ENCODE peak calls at places on chromosomes 11 and 22, in four cellular contexts. One of them, this sample, is unnamed.

GRCh38 chr11:75760710-75761493 is 7.7 kb upstream of the DGAT2 start:
- DNase-seq in GM12865: no peak
- DNase-seq in LHCN-M2: peak
- DNase-seq in DMS153: no peak
- DNase-seq in this sample: no peak

GRCh38 chr22:24920029-24920428 is 26.5 kb downstream of the LHFPL7 start:
- DNase-seq in GM12865: no peak
- DNase-seq in LHCN-M2: no peak
- DNase-seq in DMS153: no peak
- DNase-seq in this sample: no peak

GRCh38 chr11:36469881-36470802 is 39.9 kb downstream of the TRAF6 start:
- DNase-seq in GM12865: no peak
- DNase-seq in LHCN-M2: peak
- DNase-seq in DMS153: no peak
- DNase-seq in this sample: no peak

GRCh38 chr11:396511-396947 is 2.5 kb downstream of the PKP3 start:
- DNase-seq in GM12865: no peak
- DNase-seq in LHCN-M2: peak
- DNase-seq in DMS153: no peak
- DNase-seq in this sample: peak

GRCh38 chr22:21622624-21623401 is 7.0 kb downstream of the YDJC start:
- DNase-seq in GM12865: no peak
- DNase-seq in LHCN-M2: no peak
- DNase-seq in DMS153: no peak
- DNase-seq in this sample: no peak

GRCh38 chr11:12707500-12707880 is 33.3 kb downstream of the TEAD1 start:
- DNase-seq in GM12865: no peak
- DNase-seq in LHCN-M2: no peak
- DNase-seq in DMS153: no peak
- DNase-seq in this sample: no peak

GRCh38 chr22:38754247-38755154 is 1.3 kb downstream of the SUN2 start:
- DNase-seq in GM12865: peak
- DNase-seq in LHCN-M2: peak
- DNase-seq in DMS153: peak
- DNase-seq in this sample: peak

GRCh38 chr11:125085301-125086081 is 22.4 kb downstream of the SLC37A2 start:
- DNase-seq in GM12865: no peak
- DNase-seq in LHCN-M2: no peak
- DNase-seq in DMS153: no peak
- DNase-seq in this sample: no peak

GRCh38 chr11:130947889-130948288 is 31.6 kb upstream of the SNX19 start:
- DNase-seq in GM12865: no peak
- DNase-seq in LHCN-M2: no peak
- DNase-seq in DMS153: no peak
- DNase-seq in this sample: no peak

GRCh38 chr11:95084509-95084908 is 5.1 kb upstream of the ENDOD1 start:
- DNase-seq in GM12865: no peak
- DNase-seq in LHCN-M2: no peak
- DNase-seq in DMS153: no peak
- DNase-seq in this sample: no peak

GRCh38 chr22:17501679-17502285 is 61.5 kb upstream of the SLC25A18 start:
- DNase-seq in GM12865: peak
- DNase-seq in LHCN-M2: peak
- DNase-seq in DMS153: peak
- DNase-seq in this sample: peak

GRCh38 chr11:121928597-121929580 is 187.1 kb downstream of the BLID start:
- DNase-seq in GM12865: no peak
- DNase-seq in LHCN-M2: no peak
- DNase-seq in DMS153: no peak
- DNase-seq in this sample: no peak

GRCh38 chr22:44451016-44451415 is 47.0 kb downstream of the RTL6 start:
- DNase-seq in GM12865: no peak
- DNase-seq in LHCN-M2: no peak
- DNase-seq in DMS153: no peak
- DNase-seq in this sample: no peak

GRCh38 chr11:71998649-71999310 is at the start of gene IL18BP:
- DNase-seq in GM12865: peak
- DNase-seq in LHCN-M2: no peak
- DNase-seq in DMS153: no peak
- DNase-seq in this sample: no peak

GRCh38 chr11:130403967-130404366 is 24.4 kb downstream of the ADAMTS8 start:
- DNase-seq in GM12865: no peak
- DNase-seq in LHCN-M2: no peak
- DNase-seq in DMS153: no peak
- DNase-seq in this sample: no peak

GRCh38 chr22:40009231-40009769 is 14.5 kb downstream of the FAM83F start:
- DNase-seq in GM12865: no peak
- DNase-seq in LHCN-M2: no peak
- DNase-seq in DMS153: peak
- DNase-seq in this sample: no peak

GRCh38 chr11:102225689-102226562 is 91.4 kb upstream of the BIRC3 start:
- DNase-seq in GM12865: no peak
- DNase-seq in LHCN-M2: peak
- DNase-seq in DMS153: no peak
- DNase-seq in this sample: no peak

GRCh38 chr11:102143867-102144266 is 33.6 kb downstream of the YAP1 start:
- DNase-seq in GM12865: no peak
- DNase-seq in LHCN-M2: no peak
- DNase-seq in DMS153: no peak
- DNase-seq in this sample: no peak

GRCh38 chr11:11973361-11973800 is 35.0 kb downstream of the DKK3 start:
- DNase-seq in GM12865: no peak
- DNase-seq in LHCN-M2: peak
- DNase-seq in DMS153: no peak
- DNase-seq in this sample: no peak

GRCh38 chr22:49881856-49882255 is 28.2 kb downstream of the ZBED4 start:
- DNase-seq in GM12865: peak
- DNase-seq in LHCN-M2: no peak
- DNase-seq in DMS153: no peak
- DNase-seq in this sample: no peak

GRCh38 chr11:2987881-2988280 is 4.2 kb downstream of the NAP1L4 start:
- DNase-seq in GM12865: peak
- DNase-seq in LHCN-M2: no peak
- DNase-seq in DMS153: no peak
- DNase-seq in this sample: no peak

GRCh38 chr11:12205330-12205729 is 94.9 kb downstream of the MICAL2 start:
- DNase-seq in GM12865: no peak
- DNase-seq in LHCN-M2: no peak
- DNase-seq in DMS153: no peak
- DNase-seq in this sample: no peak

GRCh38 chr22:23531966-23532735 is 47.9 kb downstream of the IGLL1 start:
- DNase-seq in GM12865: no peak
- DNase-seq in LHCN-M2: no peak
- DNase-seq in DMS153: no peak
- DNase-seq in this sample: no peak

GRCh38 chr22:27207907-27208306 is 550.5 kb downstream of the MIAT start:
- DNase-seq in GM12865: no peak
- DNase-seq in LHCN-M2: peak
- DNase-seq in DMS153: no peak
- DNase-seq in this sample: no peak

GRCh38 chr22:31046591-31047226 is 34.4 kb upstream of the SMTN start:
- DNase-seq in GM12865: no peak
- DNase-seq in LHCN-M2: no peak
- DNase-seq in DMS153: peak
- DNase-seq in this sample: peak

GRCh38 chr11:69691449-69691848 is 12.4 kb downstream of the FGF19 start:
- DNase-seq in GM12865: no peak
- DNase-seq in LHCN-M2: no peak
- DNase-seq in DMS153: no peak
- DNase-seq in this sample: peak

GRCh38 chr11:27328602-27329001 is 34.4 kb downstream of the CCDC34 start:
- DNase-seq in GM12865: no peak
- DNase-seq in LHCN-M2: no peak
- DNase-seq in DMS153: no peak
- DNase-seq in this sample: no peak

GRCh38 chr11:78406568-78407196 is 10.9 kb downstream of the GAB2 start:
- DNase-seq in GM12865: no peak
- DNase-seq in LHCN-M2: no peak
- DNase-seq in DMS153: no peak
- DNase-seq in this sample: no peak

GRCh38 chr22:50691521-50691920 is 18.9 kb downstream of the SHANK3 start:
- DNase-seq in GM12865: peak
- DNase-seq in LHCN-M2: peak
- DNase-seq in DMS153: peak
- DNase-seq in this sample: no peak

GRCh38 chr11:7046474-7046873 is 26.2 kb downstream of the NLRP14 start:
- DNase-seq in GM12865: no peak
- DNase-seq in LHCN-M2: peak
- DNase-seq in DMS153: no peak
- DNase-seq in this sample: no peak

GRCh38 chr22:17578129-17578754 is 14.9 kb downstream of the SLC25A18 start:
- DNase-seq in GM12865: no peak
- DNase-seq in LHCN-M2: peak
- DNase-seq in DMS153: no peak
- DNase-seq in this sample: no peak

GRCh38 chr11:35099278-35100018 is 39.5 kb upstream of the CD44 start:
- DNase-seq in GM12865: no peak
- DNase-seq in LHCN-M2: peak
- DNase-seq in DMS153: no peak
- DNase-seq in this sample: no peak

GRCh38 chr22:44893731-44894080 is 116.1 kb downstream of the PHF21B start:
- DNase-seq in GM12865: no peak
- DNase-seq in LHCN-M2: no peak
- DNase-seq in DMS153: no peak
- DNase-seq in this sample: no peak

GRCh38 chr22:45580703-45581381 is 78.2 kb downstream of the FBLN1 start:
- DNase-seq in GM12865: no peak
- DNase-seq in LHCN-M2: no peak
- DNase-seq in DMS153: no peak
- DNase-seq in this sample: no peak

GRCh38 chr22:41966607-41967240 is 2.5 kb upstream of the SEPTIN3 start:
- DNase-seq in GM12865: peak
- DNase-seq in LHCN-M2: peak
- DNase-seq in DMS153: peak
- DNase-seq in this sample: peak

This sample was measured in SK-N-DZ.